ENCODE peak calls at places on chromosomes 13 and 19, in four cellular contexts. P, F, A and U are unnamed samples.

GRCh38 chr13:44876782-44877324 is 112.4 kb downstream of the NUFIP1 start:
- DNase-seq in F (no peak), P (no peak), A (no peak), U (no peak)

GRCh38 chr13:113786262-113786841 is 27.3 kb downstream of the TMEM255B start:
- DNase-seq in P (no peak), A (no peak), F (peak; percentile 76), U (no peak)

GRCh38 chr19:5696196-5697021 is 6.3 kb downstream of the RPL36 start:
- DNase-seq in A (no peak), P (no peak), F (no peak), U (no peak)

GRCh38 chr19:35090160-35090794 is 25.3 kb upstream of the FXYD3 start:
- DNase-seq in A (peak; percentile 73), F (peak; percentile 53), P (peak; percentile 99), U (peak; percentile 83)

GRCh38 chr13:44884076-44884729 is 105.1 kb downstream of the NUFIP1 start:
- DNase-seq in A (no peak), P (no peak), F (peak; percentile 86), U (no peak)

GRCh38 chr13:111420113-111420876 is 99.9 kb downstream of the TEX29 start:
- DNase-seq in A (no peak), P (no peak), F (no peak), U (no peak)

GRCh38 chr13:98022210-98022609 is 68.7 kb downstream of the IPO5 start:
- DNase-seq in A (no peak), F (peak; percentile 93), P (no peak), U (no peak)

GRCh38 chr13:99989376-99990044 is 7.9 kb downstream of the ZIC2 start:
- DNase-seq in P (no peak), F (no peak), A (no peak), U (no peak)

GRCh38 chr19:33502991-33503790 is 18.4 kb downstream of the PEPD start:
- DNase-seq in P (no peak), A (no peak), F (no peak), U (no peak)

GRCh38 chr13:97440598-97440997 is 6.6 kb downstream of the RAP2A start:
- DNase-seq in A (no peak), P (no peak), F (peak; percentile 44), U (no peak)

GRCh38 chr13:51764184-51765141 is 39.5 kb downstream of the DHRS12 start:
- DNase-seq in A (no peak), P (peak; percentile 4), F (peak; percentile 97), U (peak; percentile 59)
- TF ChIP-seq POLR2A in A (no peak), P (no peak), F (no peak), U (no peak)

GRCh38 chr19:10502524-10503001 is 593 bp downstream of the KEAP1 start:
- DNase-seq in P (peak; percentile 71), A (peak; percentile 85), F (peak; percentile 85), U (peak; percentile 90)
- TF ChIP-seq CTCF in P (no peak), A (no peak), F (peak; percentile 23), U (no peak)

GRCh38 chr13:20942938-20943518 is 40.5 kb upstream of the XPO4 start:
- DNase-seq in F (no peak), P (no peak), A (no peak), U (no peak)

GRCh38 chr13:20940083-20940482 is 37.5 kb upstream of the XPO4 start:
- DNase-seq in P (no peak), A (no peak), F (peak; percentile 83), U (no peak)

GRCh38 chr13:20939662-20940061 is 37.1 kb upstream of the XPO4 start:
- DNase-seq in F (no peak), A (no peak), P (no peak), U (no peak)

GRCh38 chr13:20945952-20946383 is 43.4 kb upstream of the XPO4 start:
- DNase-seq in P (no peak), F (no peak), A (no peak), U (peak; percentile 22)

GRCh38 chr13:20943519-20944012 is 41.0 kb upstream of the XPO4 start:
- DNase-seq in A (peak; percentile 90), F (peak; percentile 97), P (peak; percentile 68), U (peak; percentile 95)
- TF ChIP-seq POLR2A in A (no peak), F (no peak), P (no peak), U (no peak)

GRCh38 chr19:12603714-12604113 is 6.9 kb downstream of the ZNF490 start:
- DNase-seq in P (no peak), F (peak; percentile 67), A (no peak), U (no peak)
- TF ChIP-seq CTCF in P (no peak), F (no peak), A (no peak), U (no peak)

GRCh38 chr19:51824603-51825002 is 29.6 kb downstream of the FPR3 start:
- DNase-seq in F (no peak), P (no peak), A (no peak), U (no peak)

GRCh38 chr19:51820821-51821446 is 26.0 kb downstream of the FPR3 start:
- DNase-seq in A (no peak), P (no peak), F (no peak), U (no peak)

GRCh38 chr19:51821921-51822716 is 27.2 kb downstream of the FPR3 start:
- DNase-seq in F (no peak), A (no peak), P (no peak), U (no peak)

DNA sequence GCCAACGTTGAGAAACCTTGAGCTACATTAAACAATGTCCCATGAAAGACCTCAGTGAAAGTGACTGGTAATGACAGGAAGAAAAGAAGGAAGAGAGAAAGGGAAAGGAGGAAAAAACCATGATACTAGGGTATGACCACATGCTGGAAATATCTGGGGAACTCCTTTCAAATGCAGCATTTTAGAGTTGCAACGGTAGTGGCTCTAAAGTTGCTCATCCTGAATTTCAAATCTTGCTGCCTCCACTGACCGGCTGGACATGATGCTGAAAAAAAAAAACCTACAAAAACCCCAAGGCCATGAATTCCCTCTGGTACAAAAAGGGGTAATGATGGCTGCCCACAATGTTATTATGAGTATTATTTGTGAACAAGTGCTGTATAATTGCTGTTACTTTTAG is 26.6 kb downstream of the FPR3 start:
- DNase-seq in F (no peak), A (no peak), P (no peak), U (no peak)
- TF ChIP-seq POLR2A in F (no peak), A (no peak), P (no peak), U (no peak)